ENCODE peak calls at places on chromosomes 12 and 14, in four cellular contexts. R is colonic mucosa, V is RWPE2, I is mucosa of descending colon. X is an unnamed sample. For H3K4me1, the result is how much of the 10 kb centered on the place peaks cover.

GRCh38 chr14:89720076-89720687 is 234.3 kb downstream of the EFCAB11 start:
- DNase-seq in R (no peak), V (no peak), I (no peak), X (no peak)

GRCh38 chr12:80183939-80184338 is 84.6 kb downstream of the OTOGL start:
- DNase-seq in R (no peak), V (no peak), I (no peak), X (no peak)

GRCh38 chr14:98130691-98131090 is 1141.3 kb downstream of the BCL11B start:
- DNase-seq in R (no peak), V (no peak), I (no peak), X (no peak)

GRCh38 chr14:101950100-101950499 is 14.3 kb upstream of the DYNC1H1 start:
- DNase-seq in R (no peak), V (no peak), I (no peak), X (no peak)

GRCh38 chr14:101397206-101397605 is 164.1 kb upstream of the DIO3 start:
- DNase-seq in R (no peak), V (no peak), I (no peak), X (no peak)

GRCh38 chr14:50085570-50086315 is 30.6 kb downstream of the VCPKMT start:
- DNase-seq in R (no peak), V (no peak), I (no peak), X (no peak)

GRCh38 chr14:49895480-49895879 is 2.6 kb downstream of the ARF6 start:
- DNase-seq in R (peak), V (no peak), I (no peak), X (no peak)

GRCh38 chr14:95220663-95221231 is 63.4 kb upstream of the DICER1 start:
- DNase-seq in R (no peak), V (no peak), I (peak), X (no peak)

GRCh38 chr12:66140726-66141125 is 10.2 kb upstream of the LLPH start:
- DNase-seq in R (no peak), V (no peak), I (no peak), X (no peak)

GRCh38 chr12:10385181-10385613 is 4.6 kb downstream of the KLRK1 start:
- DNase-seq in R (no peak), V (no peak), I (no peak), X (no peak)

GRCh38 chr14:39102265-39102968 is 618 bp downstream of the SEC23A start:
- DNase-seq in R (peak), V (no peak), I (no peak), X (peak)

GRCh38 chr14:105865266-105865903 is 339.0 kb downstream of the TMEM121 start:
- DNase-seq in R (no peak), V (peak), I (no peak), X (no peak)

GRCh38 chr14:78530078-78530477 is 359.9 kb downstream of the NRXN3 start:
- DNase-seq in R (no peak), V (no peak), I (no peak), X (no peak)

GRCh38 chr12:93886533-93887511 is 209.6 kb downstream of the CRADD start:
- DNase-seq in R (no peak), V (no peak), I (no peak), X (no peak)

GRCh38 chr12:26162905-26163304 is 32.5 kb upstream of the SSPN start:
- DNase-seq in R (no peak), V (no peak), I (no peak), X (no peak)

GRCh38 chr12:14849664-14850063 is 6.3 kb upstream of the ART4 start:
- DNase-seq in R (no peak), V (no peak), I (no peak), X (no peak)

GRCh38 chr12:47307680-47308399 is 228.1 kb upstream of the AMIGO2 start:
- DNase-seq in R (peak), V (no peak), I (no peak), X (peak)

GRCh38 chr14:100419856-100420255 is 96.7 kb downstream of the SLC25A47 start:
- DNase-seq in R (no peak), V (no peak), I (no peak), X (no peak)

GRCh38 chr12:119177724-119178380 is 879 bp upstream of the HSPB8 start:
- DNase-seq in R (no peak), V (no peak), I (no peak), X (no peak)

GRCh38 chr14:74834682-74835392 is 41.1 kb downstream of the PROX2 start:
- DNase-seq in R (no peak), V (no peak), I (no peak), X (no peak)

GRCh38 chr14:74836251-74836957 is 39.5 kb downstream of the PROX2 start:
- DNase-seq in R (no peak), V (no peak), I (no peak), X (no peak)

GRCh38 chr14:74840603-74841030 is 35.3 kb downstream of the PROX2 start:
- DNase-seq in R (no peak), V (no peak), I (no peak), X (no peak)

GRCh38 chr14:74838141-74838540 is 37.8 kb downstream of the PROX2 start:
- DNase-seq in R (no peak), V (no peak), I (no peak), X (no peak)

GRCh38 chr14:74835607-74836250 is 40.2 kb downstream of the PROX2 start:
- DNase-seq in R (no peak), V (no peak), I (no peak), X (no peak)
- H3K4me1 ChIP-seq in R (under half), V (under half), I (under half), X (under half)

GRCh38 chr14:96398432-96398831 is 6.5 kb downstream of the AK7 start:
- DNase-seq in R (no peak), V (no peak), I (no peak), X (no peak)
- H3K4me1 ChIP-seq in R (under half), V (under half), I (under half), X (under half)

DNA sequence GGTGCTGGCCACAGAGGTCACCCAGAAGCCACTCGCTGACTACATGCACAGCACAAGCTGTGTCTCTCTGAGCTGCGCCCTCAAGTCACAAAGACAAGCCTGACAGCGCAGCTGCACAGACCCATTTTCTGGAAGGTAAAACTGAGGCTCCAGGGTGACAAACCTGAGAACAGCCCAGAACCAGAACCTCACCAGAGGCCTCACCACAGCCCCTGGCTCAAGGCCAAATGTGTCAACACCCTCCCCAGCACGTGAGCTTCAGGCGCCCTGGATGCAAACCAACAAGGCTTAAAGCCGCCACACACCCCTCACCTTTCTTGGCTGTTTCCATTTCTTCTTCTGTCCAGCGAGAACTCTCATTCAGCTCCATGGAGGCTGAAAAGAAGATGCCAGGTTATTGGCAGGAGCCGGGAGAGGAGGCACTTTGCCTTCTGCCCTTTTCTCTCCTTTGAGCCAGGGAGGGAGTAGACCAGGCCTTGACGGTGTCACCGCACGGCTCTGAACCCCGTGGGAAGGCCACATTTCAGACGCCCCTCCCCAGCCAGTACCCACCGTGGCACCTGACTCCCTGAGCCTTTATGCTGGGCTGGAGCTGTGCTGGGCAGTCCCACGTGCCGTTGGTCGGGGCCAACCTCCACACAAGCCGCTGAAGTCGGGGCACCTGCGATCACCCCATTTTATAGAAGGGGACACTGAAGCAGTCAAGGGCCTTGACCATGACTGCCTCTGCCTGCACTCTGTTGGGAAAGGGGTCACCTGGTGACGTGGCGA is 103.1 kb downstream of the RFLNA start:
- DNase-seq in R (peak), V (no peak), I (no peak), X (peak)
- H3K4me1 ChIP-seq in R (under half), V (under half), I (under half), X (under half)

GRCh38 chr14:32078030-32078793 is 1.1 kb downstream of the ARHGAP5 start:
- DNase-seq in R (peak), V (no peak), I (peak), X (peak)
- H3K4me1 ChIP-seq in R (under half), V (under half), I (under half), X (under half)

DNA sequence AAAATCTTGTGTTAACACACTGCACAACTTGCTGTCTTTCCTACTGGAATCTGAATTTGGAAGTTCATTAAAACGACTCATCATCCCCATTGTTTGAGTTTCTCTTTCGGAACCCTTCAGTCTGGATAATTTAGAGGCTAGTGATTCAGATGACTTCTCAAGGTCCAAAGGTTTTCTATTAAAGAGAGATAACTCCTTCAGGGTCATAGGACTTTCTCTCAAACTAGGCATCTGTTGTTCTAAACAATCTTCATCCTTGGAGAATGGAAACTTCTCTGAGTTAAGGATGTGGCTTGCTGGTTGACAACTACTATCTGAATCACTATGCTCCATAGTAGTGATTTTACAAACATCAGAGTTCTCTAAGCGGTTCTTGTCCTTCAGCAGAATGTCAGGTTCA is 4.4 kb downstream of the MLH3 start:
- DNase-seq in R (no peak), V (no peak), I (no peak), X (no peak)
- H3K4me1 ChIP-seq in R (under half), V (under half), I (under half), X (under half)

GRCh38 chr12:55845785-55846496 is 3.2 kb upstream of the MMP19 start:
- DNase-seq in R (no peak), V (no peak), I (no peak), X (no peak)
- H3K4me1 ChIP-seq in R (under half), V (under half), I (under half), X (under half)